ENCODE peak calls at places on chromosomes 4 and X, in seven cellular contexts. F is K562, B is SK-N-SH, P is HepG2, S is GM12878, D is H1, C is GM12891. A is an unnamed sample.

GRCh38 chr4:73053076-73053475 is 16.4 kb downstream of the COX18 start:
- DNase-seq in F (no peak), B (no peak), P (no peak), S (no peak), D (no peak), C (no peak), A (no peak)

GRCh38 chr4:94127707-94128328 is 79.8 kb upstream of the SMARCAD1 start:
- DNase-seq in F (peak), B (peak), P (peak), S (no peak), D (no peak), C (no peak), A (no peak)

GRCh38 chr4:336099-336892 is 1.3 kb upstream of the ZNF141 start:
- DNase-seq in F (no peak), B (peak), P (no peak), S (no peak), D (peak), C (peak), A (peak)

GRCh38 chr4:164937576-164938270 is 39.7 kb downstream of the TRIM61 start:
- DNase-seq in F (peak), B (no peak), P (peak), S (peak), D (no peak), C (no peak), A (no peak)

GRCh38 chrX:130103605-130104004 is 6.7 kb downstream of the ELF4 start:
- DNase-seq in F (no peak), B (no peak), P (no peak), S (no peak), D (no peak), C (no peak), A (no peak)

GRCh38 chrX:125090046-125090445 is 229.6 kb upstream of the TEX13C start:
- DNase-seq in F (no peak), B (no peak), P (no peak), S (no peak), D (no peak), C (no peak), A (no peak)

GRCh38 chr4:98939892-98940298 is 11.0 kb upstream of the EIF4E start:
- DNase-seq in F (peak), B (peak), P (peak), S (no peak), D (no peak), C (no peak), A (no peak)

GRCh38 chr4:139042981-139043460 is 27.4 kb downstream of the NOCT start:
- DNase-seq in F (no peak), B (no peak), P (no peak), S (no peak), D (peak), C (no peak), A (no peak)

GRCh38 chr4:128068927-128069326 is 7.8 kb downstream of the LARP1B start:
- DNase-seq in F (peak), B (peak), P (peak), S (no peak), D (peak), C (no peak), A (no peak)

GRCh38 chr4:78363031-78363430 is 188.5 kb upstream of the ANXA3 start:
- DNase-seq in F (no peak), B (no peak), P (no peak), S (no peak), D (no peak), C (no peak), A (no peak)

GRCh38 chrX:153055827-153056748 is at the start of gene PNMA3:
- DNase-seq in F (no peak), B (peak), P (no peak), S (no peak), D (peak), C (no peak), A (no peak)

GRCh38 chr4:138673053-138673452 is 342.5 kb upstream of the NOCT start:
- DNase-seq in F (no peak), B (no peak), P (peak), S (no peak), D (no peak), C (no peak), A (no peak)

GRCh38 chrX:48919947-48920712 is 1.3 kb upstream of the PIM2 start:
- DNase-seq in F (peak), B (no peak), P (no peak), S (no peak), D (no peak), C (no peak), A (no peak)

GRCh38 chrX:20906571-20906970 is 467.6 kb upstream of the CNKSR2 start:
- DNase-seq in F (no peak), B (no peak), P (no peak), S (no peak), D (no peak), C (no peak), A (no peak)
- TF ChIP-seq TAF1 in F (no peak), B (no peak), P (no peak), S (no peak), D (no peak), C (no peak), A (no peak)

GRCh38 chrX:131279617-131280016 is 9.5 kb downstream of the IGSF1 start:
- DNase-seq in F (no peak), B (no peak), P (no peak), S (no peak), D (no peak), C (no peak), A (no peak)
- TF ChIP-seq TAF1 in F (no peak), B (no peak), P (no peak), S (no peak), D (no peak), C (no peak), A (no peak)

DNA sequence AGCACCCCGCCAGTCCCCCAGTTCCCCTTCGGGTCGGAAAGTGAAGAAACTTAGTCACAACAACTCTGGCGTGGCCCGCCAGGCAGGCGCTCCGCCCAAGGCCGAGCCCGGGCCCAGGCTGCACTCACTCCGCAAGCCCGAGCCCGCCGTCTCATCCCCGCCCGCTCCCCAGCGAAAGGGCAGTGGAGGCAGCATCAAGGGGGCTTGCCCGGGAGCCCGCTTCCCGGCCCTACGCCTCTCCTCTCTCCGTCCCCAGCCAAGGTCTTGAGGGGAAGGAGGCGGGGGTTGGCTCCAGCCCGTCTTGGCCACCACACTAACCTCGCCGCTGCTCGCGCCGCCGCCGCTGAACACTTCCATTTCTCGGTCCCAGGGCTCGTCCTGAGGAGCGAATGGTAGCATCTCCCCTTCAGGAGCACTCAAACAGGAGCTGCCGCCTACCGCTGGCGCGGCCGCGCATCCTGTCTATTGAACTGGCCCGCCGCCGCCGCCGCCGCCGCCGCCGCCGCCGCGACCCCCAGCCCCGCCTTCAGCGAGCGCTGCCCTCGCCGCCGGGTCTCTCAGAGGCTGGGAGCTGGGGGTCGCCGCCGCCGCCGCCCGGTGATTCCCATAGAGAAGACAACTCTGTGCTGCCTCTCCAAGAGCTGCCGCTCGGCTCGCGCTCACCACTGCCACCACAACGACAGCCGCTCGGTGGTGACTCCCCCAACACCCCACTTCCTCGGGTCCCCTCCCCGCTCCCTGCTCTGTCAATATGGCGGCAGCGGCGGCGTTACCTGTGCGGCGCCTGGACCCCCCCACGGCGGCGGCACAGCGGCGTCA is at the start of gene RPS6KA6:
- DNase-seq in F (no peak), B (peak), P (no peak), S (no peak), D (peak), C (peak), A (peak)
- TF ChIP-seq TAF1 in F (no peak), B (no peak), P (no peak), S (no peak), D (peak), C (no peak), A (no peak)

GRCh38 chrX:43805579-43805978 is 76.7 kb downstream of the MAOB start:
- DNase-seq in F (no peak), B (no peak), P (no peak), S (no peak), D (no peak), C (no peak), A (no peak)

GRCh38 chrX:43813319-43813718 is 68.9 kb downstream of the MAOB start:
- DNase-seq in F (no peak), B (no peak), P (no peak), S (no peak), D (no peak), C (no peak), A (no peak)

GRCh38 chrX:43808231-43808630 is 74.0 kb downstream of the MAOB start:
- DNase-seq in F (no peak), B (peak), P (no peak), S (no peak), D (no peak), C (no peak), A (no peak)

GRCh38 chrX:43813898-43814297 is 68.4 kb downstream of the MAOB start:
- DNase-seq in F (peak), B (no peak), P (no peak), S (no peak), D (peak), C (no peak), A (no peak)

DNA sequence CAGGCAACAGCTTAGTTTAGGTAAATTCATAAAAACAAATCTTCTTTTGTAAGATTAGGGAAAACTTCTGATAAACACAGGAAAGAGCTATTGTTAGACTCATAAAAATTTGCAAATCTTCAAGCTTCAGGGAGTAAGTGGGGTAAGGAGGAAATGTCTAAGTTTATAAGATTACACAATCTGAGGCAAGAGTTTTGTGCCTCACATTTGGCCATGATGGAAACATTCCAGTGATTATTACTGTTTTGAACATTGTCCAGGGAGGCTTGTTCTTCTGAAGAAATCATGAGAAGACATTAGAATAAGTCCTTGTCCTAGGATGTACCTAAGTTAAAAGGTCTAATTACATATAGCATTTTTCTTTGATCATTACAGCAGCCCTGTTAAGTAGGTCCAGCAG is 72.8 kb downstream of the MAOB start:
- DNase-seq in F (no peak), B (no peak), P (no peak), S (no peak), D (no peak), C (no peak), A (no peak)
- TF ChIP-seq TAF1 in F (no peak), B (no peak), P (no peak), S (no peak), D (no peak), C (no peak), A (no peak)